ENCODE peak calls at places on chromosomes 6 and 20, in ten cellular contexts. R is GM12878, T is testis, Q is uterus, N is aorta, K is HCT116, J is lower lobe of right lung, M is PC-9, B is body of pancreas, U is astrocyte. Z is an unnamed sample. For H3K4me1, the result is how much of the 10 kb centered on the place peaks cover.

GRCh38 chr6:28814032-28814976 is 109.5 kb downstream of the TRIM27 start:
- DNase-seq in M (no peak), T (no peak), Q (no peak), K (no peak), B (no peak), R (no peak), N (no peak), J (no peak), U (no peak), Z (no peak)

GRCh38 chr6:54191460-54191859 is 80.2 kb downstream of the MLIP start:
- DNase-seq in K (no peak), T (no peak), N (no peak), J (no peak), B (no peak), Q (no peak), M (no peak), R (no peak), U (peak), Z (no peak)

GRCh38 chr6:1318036-1318435 is 6.1 kb downstream of the FOXQ1 start:
- DNase-seq in Q (no peak), M (no peak), J (no peak), N (no peak), R (no peak), K (no peak), T (no peak), B (no peak), U (no peak), Z (no peak)

GRCh38 chr20:59322813-59323469 is 22.5 kb downstream of the EDN3 start:
- DNase-seq in R (no peak), T (no peak), B (no peak), Q (no peak), K (no peak), J (no peak), U (no peak), M (no peak), N (no peak), Z (no peak)

GRCh38 chr20:46004813-46005505 is 3.7 kb upstream of the MMP9 start:
- DNase-seq in R (no peak), N (peak), M (peak), T (no peak), U (no peak), J (no peak), Q (no peak), K (no peak), B (no peak), Z (peak)

GRCh38 chr6:1136415-1136774 is 175.5 kb upstream of the FOXQ1 start:
- DNase-seq in R (no peak), T (no peak), K (no peak), Q (no peak), M (no peak), N (no peak), U (peak), B (no peak), J (no peak), Z (no peak)

GRCh38 chr20:63544958-63545516 is 2.5 kb downstream of the SRMS start:
- DNase-seq in J (no peak), T (no peak), K (peak), Q (no peak), B (no peak), R (no peak), U (no peak), N (no peak), M (peak), Z (peak)

GRCh38 chr20:33096921-33097320 is 17.5 kb downstream of the BPIFB4 start:
- DNase-seq in B (no peak), K (no peak), U (no peak), M (no peak), Q (no peak), R (no peak), T (peak), N (no peak), J (no peak), Z (no peak)

GRCh38 chr6:105209950-105210706 is 30.3 kb upstream of the POPDC3 start:
- DNase-seq in J (no peak), T (no peak), K (peak), N (no peak), U (peak), R (no peak), Q (no peak), B (no peak), M (peak), Z (no peak)

GRCh38 chr6:19368511-19368910 is 468.7 kb upstream of the ID4 start:
- DNase-seq in Q (no peak), B (no peak), U (peak), N (no peak), R (no peak), T (no peak), J (no peak), K (peak), M (no peak), Z (no peak)

GRCh38 chr6:49550413-49551125 is at the start of gene C6orf141:
- DNase-seq in B (peak), T (peak), M (peak), N (no peak), U (peak), Q (no peak), R (no peak), K (peak), J (peak), Z (peak)

GRCh38 chr6:30676660-30677270 is 4.0 kb upstream of the DHX16 start:
- DNase-seq in N (peak), B (no peak), K (no peak), M (no peak), T (no peak), Q (no peak), J (no peak), R (no peak), U (no peak), Z (no peak)

DNA sequence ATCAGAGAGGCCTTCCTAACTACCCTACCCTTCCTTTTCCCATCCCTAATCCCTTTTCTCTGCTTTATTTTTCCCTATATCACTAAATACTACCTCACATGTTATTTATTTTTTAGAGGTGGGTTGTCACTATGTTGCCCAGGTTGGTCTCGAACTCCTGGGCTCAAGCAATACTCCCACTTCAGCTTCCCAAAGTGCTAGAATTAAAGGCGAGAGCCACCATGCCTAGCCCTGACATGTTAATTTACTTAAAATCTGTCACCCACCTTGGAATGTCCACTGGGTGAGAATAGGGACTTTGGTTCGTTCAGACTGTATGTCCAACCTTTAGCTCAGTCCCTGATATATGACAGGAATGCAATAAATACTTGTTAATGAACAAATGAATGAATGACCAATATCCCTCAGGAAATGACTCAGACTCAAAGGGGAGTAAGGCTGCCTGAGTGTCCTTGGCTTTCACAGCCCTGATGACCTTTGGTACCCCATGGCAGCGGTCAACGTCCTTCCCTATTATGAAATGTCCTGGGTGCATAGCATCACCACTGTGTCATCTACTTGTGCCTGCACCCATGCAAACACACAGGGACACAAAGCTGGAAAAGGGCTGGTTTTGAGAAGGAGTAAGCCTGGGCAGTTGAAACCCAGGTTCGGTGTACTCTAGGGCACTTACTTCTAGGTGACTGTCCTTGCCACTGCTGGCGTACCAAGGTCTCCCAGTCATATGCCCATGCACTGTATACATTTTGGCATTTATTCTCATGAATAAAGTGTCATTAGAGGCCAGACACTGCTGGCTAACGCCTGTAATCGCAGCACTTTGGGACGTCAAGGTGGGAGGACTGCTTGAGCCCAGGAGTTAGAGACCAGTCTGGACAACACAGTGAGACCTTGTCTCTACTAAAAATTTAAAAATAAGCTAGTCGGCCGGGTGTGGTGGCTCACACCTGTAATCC is 26.5 kb downstream of the BCL2L1 start:
- DNase-seq in U (peak), N (no peak), Q (no peak), T (no peak), J (peak), M (peak), R (no peak), B (no peak), K (peak), Z (peak)
- H3K4me1 ChIP-seq in U (under half), N (under half), Q (under half), T (under half), J (half or more), M (half or more), R (under half), B (half or more), K (half or more), Z (half or more)

GRCh38 chr6:32192608-32193039 is at the start of gene GPSM3:
- DNase-seq in J (peak), K (no peak), B (no peak), N (peak), M (no peak), U (no peak), T (no peak), Q (no peak), R (peak), Z (peak)
- H3K4me3 ChIP-seq in J (peak), K (no peak), B (no peak), N (no peak), M (no peak), U (peak), T (no peak), Q (no peak), R (peak), Z (peak)

GRCh38 chr6:6412221-6412620 is 91.8 kb upstream of the F13A1 start:
- DNase-seq in R (no peak), K (no peak), N (no peak), M (no peak), Q (no peak), T (no peak), B (no peak), U (no peak), J (no peak), Z (no peak)

GRCh38 chr6:6411115-6411514 is 90.7 kb upstream of the F13A1 start:
- DNase-seq in B (no peak), U (no peak), K (no peak), R (no peak), M (no peak), J (no peak), Q (no peak), T (no peak), N (no peak), Z (no peak)

GRCh38 chr6:6407061-6407723 is 86.7 kb upstream of the F13A1 start:
- DNase-seq in K (no peak), T (no peak), M (no peak), J (no peak), N (no peak), Q (no peak), B (no peak), U (no peak), R (peak), Z (no peak)

GRCh38 chr6:6405997-6406699 is 85.7 kb upstream of the F13A1 start:
- DNase-seq in T (no peak), B (no peak), K (no peak), J (no peak), R (no peak), N (no peak), U (no peak), M (no peak), Q (no peak), Z (no peak)

GRCh38 chr6:6409397-6410030 is 89.1 kb upstream of the F13A1 start:
- DNase-seq in K (no peak), N (no peak), B (no peak), R (no peak), J (no peak), Q (no peak), T (no peak), U (no peak), M (no peak), Z (no peak)
- H3K4me1 ChIP-seq in K (under half), N (under half), B (under half), R (under half), J (under half), Q (under half), T (under half), U (under half), M (under half), Z (under half)

GRCh38 chr6:7229376-7230326 is 83.3 kb downstream of the SSR1 start:
- DNase-seq in T (no peak), J (no peak), R (no peak), B (no peak), Q (no peak), N (no peak), M (no peak), U (no peak), K (no peak), Z (no peak)
- H3K4me3 ChIP-seq in T (no peak), J (no peak), R (no peak), B (no peak), Q (no peak), N (no peak), M (no peak), U (no peak), K (no peak), Z (no peak)

Z was measured in transverse colon.